ENCODE peak calls at places on chromosomes 1 and 21, in ten cellular contexts. H, V, C, P, T, L, N, B, R and D are unnamed samples.

GRCh38 chr1:9724706-9725476 is 73.4 kb downstream of the PIK3CD start:
- DNase-seq in T (no peak), H (no peak), R (peak), N (no peak), B (peak), L (peak), P (peak), C (no peak), V (no peak), D (peak)

GRCh38 chr1:245590726-245591125 is 435.9 kb downstream of the KIF26B start:
- DNase-seq in R (no peak), C (no peak), B (no peak), T (no peak), V (no peak), L (no peak), P (no peak), H (no peak), N (no peak), D (no peak)

GRCh38 chr1:18556364-18556763 is 74.3 kb upstream of the PAX7 start:
- DNase-seq in R (no peak), P (peak), N (no peak), L (no peak), T (no peak), B (no peak), H (no peak), C (no peak), V (no peak), D (peak)

GRCh38 chr1:39452540-39452939 is 38.9 kb upstream of the BMP8A start:
- DNase-seq in L (no peak), V (no peak), B (no peak), H (no peak), T (no peak), P (no peak), N (no peak), C (no peak), R (no peak), D (no peak)

GRCh38 chr1:159009287-159009686 is 420 bp upstream of the IFI16 start:
- DNase-seq in B (no peak), P (no peak), T (no peak), R (no peak), V (no peak), N (no peak), H (no peak), C (no peak), L (no peak), D (no peak)

GRCh38 chr21:46110499-46111192 is 12.7 kb downstream of the COL6A2 start:
- DNase-seq in N (peak), R (peak), H (no peak), C (peak), B (no peak), V (no peak), L (peak), P (no peak), T (peak), D (peak)

GRCh38 chr1:102500795-102501194 is 504.1 kb upstream of the OLFM3 start:
- DNase-seq in C (no peak), L (no peak), B (no peak), R (no peak), H (no peak), T (no peak), N (no peak), V (no peak), P (no peak), D (no peak)

GRCh38 chr1:24955779-24956365 is 25.8 kb upstream of the RUNX3 start:
- DNase-seq in L (no peak), B (no peak), V (no peak), R (no peak), T (no peak), N (no peak), C (no peak), P (no peak), H (no peak), D (no peak)

GRCh38 chr1:81650741-81651140 is 150.0 kb upstream of the ADGRL2 start:
- DNase-seq in C (no peak), V (no peak), N (no peak), R (no peak), T (no peak), P (peak), H (no peak), L (no peak), B (no peak), D (no peak)

GRCh38 chr1:204659061-204659460 is 26.5 kb downstream of the LRRN2 start:
- DNase-seq in V (no peak), T (no peak), H (no peak), B (no peak), C (no peak), N (no peak), R (no peak), P (no peak), L (no peak), D (no peak)

GRCh38 chr21:45954271-45954670 is 27.3 kb upstream of the COL6A1 start:
- DNase-seq in R (no peak), N (no peak), C (no peak), B (no peak), P (peak), T (no peak), H (no peak), V (no peak), L (no peak), D (peak)

GRCh38 chr1:119660253-119661078 is 12.4 kb upstream of the ZNF697 start:
- DNase-seq in P (no peak), B (no peak), V (no peak), N (no peak), H (no peak), C (no peak), T (no peak), R (no peak), L (no peak), D (no peak)

GRCh38 chr21:26754853-26755252 is 90.4 kb downstream of the ADAMTS1 start:
- DNase-seq in V (no peak), L (no peak), R (no peak), P (no peak), N (no peak), B (no peak), H (no peak), C (no peak), T (no peak), D (no peak)

GRCh38 chr1:172431721-172432192 is 11.3 kb downstream of the C1orf105 start:
- DNase-seq in N (no peak), R (peak), B (peak), C (peak), P (no peak), V (no peak), T (no peak), H (no peak), L (peak), D (no peak)

GRCh38 chr1:18972531-18972930 is 16.1 kb upstream of the IFFO2 start:
- DNase-seq in V (no peak), C (no peak), H (no peak), P (peak), T (no peak), R (no peak), B (no peak), L (peak), N (no peak), D (peak)

GRCh38 chr1:37035014-37035686 is 835 bp upstream of the GRIK3 start:
- DNase-seq in B (no peak), N (no peak), V (no peak), R (no peak), L (no peak), C (no peak), T (no peak), P (no peak), H (no peak), D (no peak)

GRCh38 chr1:13766906-13767564 is 67.0 kb downstream of the PRDM2 start:
- DNase-seq in P (peak), H (no peak), B (no peak), R (no peak), V (no peak), T (no peak), N (no peak), L (no peak), C (no peak), D (peak)

GRCh38 chr1:52059326-52059725 is 3.2 kb downstream of the BTF3L4 start:
- DNase-seq in B (no peak), H (no peak), V (no peak), N (no peak), T (no peak), R (no peak), P (peak), L (no peak), C (no peak), D (peak)

GRCh38 chr1:30782361-30783243 is 25.0 kb upstream of the LAPTM5 start:
- DNase-seq in R (peak), T (no peak), P (peak), L (peak), H (no peak), B (peak), V (no peak), C (peak), N (peak), D (peak)

GRCh38 chr21:44583800-44584147 is 3.4 kb upstream of the KRTAP10-5 start:
- DNase-seq in R (no peak), H (no peak), P (no peak), N (no peak), T (no peak), C (no peak), B (no peak), V (no peak), L (no peak), D (no peak)

GRCh38 chr1:98045211-98046030 is 124.6 kb upstream of the DPYD start:
- DNase-seq in T (no peak), H (no peak), B (no peak), R (no peak), V (no peak), L (no peak), C (no peak), P (peak), N (peak), D (peak)

GRCh38 chr21:44822484-44823178 is 4.8 kb upstream of the SUMO3 start:
- DNase-seq in V (no peak), B (no peak), N (no peak), C (no peak), R (no peak), T (no peak), P (no peak), L (no peak), H (no peak), D (no peak)

GRCh38 chr21:25997788-25998611 is 172.6 kb downstream of the APP start:
- DNase-seq in N (no peak), T (no peak), V (no peak), L (peak), R (no peak), H (no peak), C (no peak), B (peak), P (peak), D (no peak)

GRCh38 chr1:77986810-77987209 is 7.9 kb upstream of the FUBP1 start:
- DNase-seq in N (no peak), B (no peak), C (no peak), H (no peak), R (no peak), T (no peak), P (no peak), L (no peak), V (no peak), D (no peak)

GRCh38 chr1:210222288-210223006 is 10.1 kb upstream of the SERTAD4 start:
- DNase-seq in T (no peak), H (no peak), B (peak), N (no peak), V (no peak), P (peak), L (no peak), C (no peak), R (peak), D (no peak)

GRCh38 chr1:185804608-185805007 is 70.4 kb downstream of the HMCN1 start:
- DNase-seq in C (no peak), N (no peak), H (no peak), P (no peak), V (no peak), T (no peak), L (no peak), R (no peak), B (no peak), D (no peak)

GRCh38 chr1:119988316-119989067 is 81.0 kb downstream of the NOTCH2 start:
- DNase-seq in T (no peak), P (peak), N (no peak), H (no peak), V (no peak), L (no peak), R (no peak), C (no peak), B (no peak), D (no peak)

GRCh38 chr1:115213130-115213529 is 123.8 kb upstream of the TSPAN2 start:
- DNase-seq in V (no peak), T (no peak), B (no peak), R (no peak), L (no peak), N (no peak), C (no peak), H (no peak), P (no peak), D (no peak)

GRCh38 chr21:46099476-46099875 is 1.6 kb downstream of the COL6A2 start:
- DNase-seq in R (peak), C (no peak), P (peak), B (no peak), T (peak), N (peak), V (no peak), L (peak), H (no peak), D (peak)

GRCh38 chr1:46725736-46726108 is 6.8 kb upstream of the EFCAB14 start:
- DNase-seq in N (no peak), L (no peak), P (peak), R (no peak), C (no peak), T (no peak), V (no peak), B (no peak), H (no peak), D (peak)

GRCh38 chr1:244665771-244666217 is 12.9 kb downstream of the DESI2 start:
- DNase-seq in L (no peak), N (no peak), R (no peak), P (no peak), T (no peak), V (no peak), B (no peak), C (no peak), H (no peak), D (no peak)

GRCh38 chr1:217275617-217276398 is 355.1 kb downstream of the GPATCH2 start:
- DNase-seq in V (peak), T (no peak), N (no peak), R (no peak), P (peak), L (no peak), B (no peak), C (no peak), H (peak), D (peak)

GRCh38 chr1:41485605-41486004 is 1.1 kb upstream of the EDN2 start:
- DNase-seq in T (no peak), R (peak), L (no peak), V (peak), N (no peak), C (no peak), B (peak), H (no peak), P (peak), D (peak)

GRCh38 chr1:234533975-234534876 is 55.2 kb upstream of the TARBP1 start:
- DNase-seq in N (peak), P (peak), V (peak), C (peak), L (peak), H (peak), B (peak), R (peak), T (peak), D (peak)
- H3K4me3 ChIP-seq in N (no peak), P (no peak), V (no peak), C (peak), L (no peak), H (no peak), B (no peak), R (no peak), T (no peak), D (no peak)

GRCh38 chr1:43974443-43975248 is at the start of gene ATP6V0B:
- DNase-seq in B (peak), N (peak), L (peak), H (peak), R (peak), T (peak), P (peak), C (peak), V (peak), D (peak)
- TF ChIP-seq CTCF in B (no peak), N (no peak), L (no peak), H (no peak), R (peak), T (no peak), P (no peak), C (peak), V (peak), D (no peak)

GRCh38 chr1:66752671-66753371 is 562 bp downstream of the DYNLT5 start:
- DNase-seq in V (no peak), B (no peak), N (no peak), P (no peak), R (peak), H (no peak), T (no peak), C (no peak), L (no peak), D (no peak)
- H3K4me3 ChIP-seq in V (peak), B (no peak), N (peak), P (peak), R (peak), H (peak), T (peak), C (peak), L (no peak), D (peak)

GRCh38 chr1:61337037-61337436 is 254.7 kb downstream of the NFIA start:
- DNase-seq in P (no peak), T (no peak), R (no peak), L (no peak), V (no peak), N (no peak), H (no peak), C (no peak), B (no peak), D (no peak)
- TF ChIP-seq CTCF in P (peak), T (no peak), R (peak), L (no peak), V (no peak), N (no peak), H (no peak), C (no peak), B (no peak), D (no peak)

DNA sequence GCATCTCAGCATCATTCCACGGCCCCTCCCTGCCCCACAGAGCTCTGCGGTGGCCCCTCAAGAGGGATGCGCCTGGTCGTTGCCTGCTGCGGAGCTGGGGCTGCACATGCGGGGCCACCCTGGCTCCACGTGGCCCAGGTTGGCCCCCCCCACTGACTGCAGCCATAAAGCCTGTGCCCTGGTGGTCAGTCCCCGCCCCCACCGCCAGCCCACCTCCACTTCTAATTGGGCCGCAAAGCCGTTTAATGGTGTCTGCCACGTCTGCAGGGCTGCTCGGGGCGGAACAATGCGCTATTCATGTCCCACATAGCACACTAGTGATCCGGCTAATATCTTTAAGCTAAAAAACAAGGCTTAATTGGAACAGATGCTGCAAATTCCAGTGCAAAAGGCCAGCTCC is 33.5 kb upstream of the ACTRT2 start:
- DNase-seq in H (no peak), P (no peak), N (no peak), T (no peak), L (no peak), V (no peak), R (no peak), C (peak), B (no peak), D (no peak)
- H3K4me3 ChIP-seq in H (no peak), P (no peak), N (no peak), T (no peak), L (no peak), V (no peak), R (no peak), C (no peak), B (no peak), D (no peak)

DNA sequence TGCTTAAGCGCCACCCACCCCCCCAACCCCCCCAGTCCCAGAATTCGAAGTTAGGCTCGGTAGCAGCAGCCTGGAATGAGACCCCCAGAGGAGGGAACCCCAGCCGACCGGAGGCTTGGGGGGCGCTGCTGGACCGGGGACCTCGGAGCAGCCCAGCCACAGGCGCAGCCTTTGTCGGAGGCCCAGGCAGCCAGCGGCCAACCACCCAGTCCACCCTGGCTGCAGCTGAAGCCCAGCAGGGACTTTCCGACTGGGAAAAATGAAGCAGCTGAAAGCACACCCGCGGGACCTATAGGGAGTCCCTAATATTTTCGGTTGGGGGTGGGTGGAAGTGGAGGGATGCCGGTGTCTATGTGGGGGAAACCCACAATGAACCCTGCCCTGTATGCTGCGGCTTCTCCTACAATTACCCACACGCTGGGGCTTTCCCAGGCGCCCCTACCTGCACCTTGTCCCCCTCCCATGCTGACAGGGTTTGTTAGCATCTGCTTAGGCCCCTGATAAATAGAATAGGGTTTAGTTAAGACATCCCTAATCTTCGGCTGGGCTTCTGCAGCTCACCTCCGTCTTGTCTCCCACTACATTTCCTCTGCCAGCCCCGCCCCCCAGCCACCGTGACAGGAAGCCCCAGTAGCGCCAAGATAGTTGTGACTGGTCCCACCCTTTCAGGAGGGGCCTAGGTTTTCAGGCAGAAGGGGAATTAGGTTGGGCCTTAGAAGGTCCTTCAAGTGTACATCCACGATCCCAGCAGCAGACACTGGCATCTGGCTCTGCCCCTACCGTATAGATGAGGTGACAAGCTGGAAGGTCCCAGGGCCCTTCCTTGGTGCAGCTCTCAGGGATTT is 838 bp downstream of the CCDC28B start:
- DNase-seq in C (no peak), H (no peak), T (peak), B (no peak), R (peak), P (peak), N (peak), V (no peak), L (peak), D (peak)
- TF ChIP-seq CTCF in C (no peak), H (no peak), T (no peak), B (no peak), R (no peak), P (no peak), N (no peak), V (peak), L (no peak), D (no peak)

DNA sequence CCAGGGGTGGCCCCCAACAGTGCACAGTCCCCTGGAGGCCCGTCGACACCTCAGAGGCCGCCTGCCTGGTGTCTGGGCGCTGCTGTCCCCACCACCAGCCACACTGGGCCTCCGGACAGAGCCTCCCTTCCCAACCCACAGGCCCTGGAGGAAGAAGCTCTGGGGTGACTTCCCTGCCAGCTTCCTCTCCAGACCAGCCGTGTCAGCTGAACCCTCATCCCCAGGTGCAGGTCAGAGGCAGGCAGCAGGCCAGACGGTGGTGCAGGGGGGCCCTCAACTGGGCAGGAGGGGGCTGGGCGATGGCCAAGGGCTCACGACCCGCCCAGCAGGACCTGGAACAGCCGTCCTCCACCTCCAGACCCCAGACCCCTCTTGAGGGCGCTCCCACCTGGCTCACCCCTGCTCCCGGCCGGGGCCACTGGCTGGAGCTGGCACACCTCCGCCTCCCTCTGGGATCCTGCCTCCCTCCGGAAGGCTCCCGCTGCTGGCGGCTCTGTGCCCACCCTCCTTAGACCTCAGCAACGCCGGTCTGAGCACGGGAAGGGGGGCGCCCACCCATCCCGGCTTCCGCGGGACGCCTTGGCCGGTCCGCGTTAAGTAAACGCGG is 520 bp downstream of the TNFRSF18 start:
- DNase-seq in L (no peak), T (no peak), N (no peak), R (peak), B (no peak), C (no peak), V (no peak), P (no peak), H (no peak), D (no peak)
- H3K4me3 ChIP-seq in L (no peak), T (no peak), N (no peak), R (peak), B (no peak), C (peak), V (no peak), P (no peak), H (no peak), D (no peak)

GRCh38 chr21:18387994-18388393 is 15.6 kb downstream of the TMPRSS15 start:
- DNase-seq in L (no peak), C (no peak), B (no peak), N (no peak), R (no peak), H (no peak), V (no peak), T (no peak), P (no peak), D (no peak)
- TF ChIP-seq CTCF in L (no peak), C (no peak), B (no peak), N (no peak), R (no peak), H (no peak), V (no peak), T (no peak), P (no peak), D (no peak)

GRCh38 chr1:202343652-202344349 is 2.1 kb upstream of the UBE2T start:
- DNase-seq in B (no peak), H (no peak), T (no peak), R (no peak), V (no peak), C (no peak), L (no peak), N (no peak), P (peak), D (peak)
- H3K4me3 ChIP-seq in B (no peak), H (no peak), T (no peak), R (no peak), V (no peak), C (no peak), L (no peak), N (no peak), P (no peak), D (no peak)